ENCODE peak calls at places on chromosomes 5 and 9, in four cellular contexts. F is A172, Q is lung microvascular endothelial cell, E is hypothalamus. T is an unnamed sample.

GRCh38 chr5:178232124-178232919 is at the start of gene PHYKPL:
- DNase-seq in F (peak), Q (peak), E (peak), T (peak)

GRCh38 chr9:137077010-137077747 is at the start of gene UAP1L1:
- DNase-seq in F (peak), Q (peak), E (peak), T (no peak)

GRCh38 chr9:117415584-117415937 is 704 bp upstream of the ASTN2 start:
- DNase-seq in F (no peak), Q (no peak), E (no peak), T (no peak)

GRCh38 chr9:92610470-92611420 is 59.2 kb downstream of the IPPK start:
- DNase-seq in F (no peak), Q (no peak), E (no peak), T (no peak)

GRCh38 chr5:91848453-91848852 is 465.3 kb upstream of the ARRDC3 start:
- DNase-seq in F (peak), Q (no peak), E (no peak), T (no peak)

GRCh38 chr5:1958211-1959010 is 75.7 kb upstream of the IRX4 start:
- DNase-seq in F (no peak), Q (no peak), E (no peak), T (no peak)

GRCh38 chr5:80662108-80662507 is 7.3 kb upstream of the DHFR start:
- DNase-seq in F (no peak), Q (no peak), E (no peak), T (no peak)

GRCh38 chr5:180647465-180647864 is 1.9 kb downstream of the FLT4 start:
- DNase-seq in F (no peak), Q (no peak), E (no peak), T (no peak)

GRCh38 chr5:122099060-122099790 is 21.2 kb upstream of the LOX start:
- DNase-seq in F (peak), Q (peak), E (no peak), T (no peak)

GRCh38 chr9:86695904-86696424 is 251.3 kb downstream of the GAS1 start:
- DNase-seq in F (no peak), Q (no peak), E (no peak), T (no peak)

GRCh38 chr5:11797132-11797531 is 107.1 kb downstream of the CTNND2 start:
- DNase-seq in F (no peak), Q (no peak), E (no peak), T (peak)

GRCh38 chr5:149367249-149367971 is 9.6 kb downstream of the PCYOX1L start:
- DNase-seq in F (peak), Q (peak), E (no peak), T (peak)

GRCh38 chr5:2780421-2781171 is 29.1 kb upstream of the IRX2 start:
- DNase-seq in F (no peak), Q (no peak), E (no peak), T (no peak)

GRCh38 chr9:89116064-89116817 is 62.4 kb downstream of the SHC3 start:
- DNase-seq in F (no peak), Q (no peak), E (no peak), T (no peak)

GRCh38 chr9:88396836-88397577 is 8.8 kb downstream of the SPIN1 start:
- DNase-seq in F (peak), Q (no peak), E (no peak), T (no peak)

GRCh38 chr5:2755811-2756210 is 4.3 kb upstream of the IRX2 start:
- DNase-seq in F (no peak), Q (no peak), E (no peak), T (no peak)

GRCh38 chr9:98168153-98168780 is 24.2 kb downstream of the CORO2A start:
- DNase-seq in F (no peak), Q (no peak), E (no peak), T (no peak)

GRCh38 chr9:73230257-73230656 is 78.6 kb downstream of the ANXA1 start:
- DNase-seq in F (no peak), Q (no peak), E (no peak), T (no peak)

GRCh38 chr9:130042931-130043653 is at the start of gene FNBP1:
- DNase-seq in F (peak), Q (peak), E (peak), T (peak)

GRCh38 chr9:93669116-93669957 is 93.0 kb downstream of the PHF2 start:
- DNase-seq in F (no peak), Q (no peak), E (no peak), T (no peak)

GRCh38 chr5:76114192-76114795 is 31.1 kb downstream of the SV2C start:
- DNase-seq in F (no peak), Q (peak), E (no peak), T (no peak)

GRCh38 chr5:172076783-172077244 is 70.4 kb upstream of the FBXW11 start:
- DNase-seq in F (no peak), Q (no peak), E (no peak), T (no peak)

GRCh38 chr5:73673161-73673591 is 47.2 kb downstream of the ARHGEF28 start:
- DNase-seq in F (peak), Q (peak), E (no peak), T (no peak)

GRCh38 chr5:88680253-88681132 is 202.5 kb downstream of the MEF2C start:
- DNase-seq in F (peak), Q (peak), E (peak), T (peak)

GRCh38 chr5:53403291-53403690 is 77.1 kb upstream of the FST start:
- DNase-seq in F (peak), Q (no peak), E (no peak), T (no peak)

GRCh38 chr9:73689091-73689870 is 537.6 kb downstream of the ANXA1 start:
- DNase-seq in F (no peak), Q (no peak), E (no peak), T (no peak)

GRCh38 chr5:125455041-125455440 is 708.6 kb upstream of the ZNF608 start:
- DNase-seq in F (no peak), Q (no peak), E (no peak), T (no peak)

GRCh38 chr5:133801955-133802751 is 166.3 kb downstream of the C5orf15 start:
- DNase-seq in F (no peak), Q (no peak), E (no peak), T (no peak)

GRCh38 chr9:87464110-87464991 is 33.3 kb upstream of the DAPK1 start:
- DNase-seq in F (peak), Q (peak), E (no peak), T (no peak)

GRCh38 chr5:115995351-115995750 is 33.1 kb downstream of the LVRN start:
- DNase-seq in F (no peak), Q (no peak), E (no peak), T (no peak)